ENCODE peak calls at places on chromosomes 1 and 21, in nine cellular contexts. One of them, this sample, is unnamed.
A peak's percentile ranks its signal among the peaks of the same experiment; 100 is the strongest.

GRCh38 chr1:92484472-92485373 is 2.0 kb downstream of the GFI1 start:
- DNase-seq in SK-N-SH: peak; percentile 51
- DNase-seq in K562: no peak
- DNase-seq in suprapubic skin: peak; percentile 79
- DNase-seq in transverse colon: peak; percentile 69
- DNase-seq in sigmoid colon: no peak
- DNase-seq in H1: no peak
- DNase-seq in HepG2: no peak
- DNase-seq in upper lobe of left lung: no peak
- DNase-seq in this sample: peak; percentile 48

GRCh38 chr1:202049129-202049528 is 38.7 kb downstream of the ELF3 start:
- DNase-seq in SK-N-SH: no peak
- DNase-seq in K562: no peak
- DNase-seq in suprapubic skin: no peak
- DNase-seq in transverse colon: peak; percentile 70
- DNase-seq in sigmoid colon: no peak
- DNase-seq in H1: no peak
- DNase-seq in HepG2: no peak
- DNase-seq in upper lobe of left lung: peak; percentile 92
- DNase-seq in this sample: peak; percentile 83

GRCh38 chr1:52603680-52604501 is 1.7 kb downstream of the GPX7 start:
- DNase-seq in SK-N-SH: no peak
- DNase-seq in K562: no peak
- DNase-seq in suprapubic skin: no peak
- DNase-seq in transverse colon: no peak
- DNase-seq in sigmoid colon: no peak
- DNase-seq in H1: no peak
- DNase-seq in HepG2: no peak
- DNase-seq in upper lobe of left lung: no peak
- DNase-seq in this sample: no peak

GRCh38 chr1:100950776-100951175 is 54.9 kb downstream of the SLC30A7 start:
- DNase-seq in SK-N-SH: no peak
- DNase-seq in K562: no peak
- DNase-seq in suprapubic skin: no peak
- DNase-seq in transverse colon: no peak
- DNase-seq in sigmoid colon: no peak
- DNase-seq in H1: no peak
- DNase-seq in HepG2: no peak
- DNase-seq in upper lobe of left lung: no peak
- DNase-seq in this sample: no peak

GRCh38 chr1:4549933-4550332 is 104.5 kb upstream of the AJAP1 start:
- DNase-seq in SK-N-SH: no peak
- DNase-seq in K562: peak; percentile 20
- DNase-seq in suprapubic skin: no peak
- DNase-seq in transverse colon: no peak
- DNase-seq in sigmoid colon: no peak
- DNase-seq in H1: no peak
- DNase-seq in HepG2: no peak
- DNase-seq in upper lobe of left lung: no peak
- DNase-seq in this sample: no peak

GRCh38 chr1:24793762-24794161 is 48.5 kb downstream of the CLIC4 start:
- DNase-seq in SK-N-SH: no peak
- DNase-seq in K562: no peak
- DNase-seq in suprapubic skin: no peak
- DNase-seq in transverse colon: no peak
- DNase-seq in sigmoid colon: no peak
- DNase-seq in H1: no peak
- DNase-seq in HepG2: no peak
- DNase-seq in upper lobe of left lung: no peak
- DNase-seq in this sample: no peak

GRCh38 chr1:43786975-43787374 is 79.6 kb downstream of the ST3GAL3 start:
- DNase-seq in SK-N-SH: peak; percentile 24
- DNase-seq in K562: no peak
- DNase-seq in suprapubic skin: no peak
- DNase-seq in transverse colon: peak; percentile 57
- DNase-seq in sigmoid colon: peak; percentile 84
- DNase-seq in H1: no peak
- DNase-seq in HepG2: peak; percentile 64
- DNase-seq in upper lobe of left lung: no peak
- DNase-seq in this sample: no peak

GRCh38 chr1:21956720-21957552 is 19.8 kb upstream of the HSPG2 start:
- DNase-seq in SK-N-SH: peak; percentile 61
- DNase-seq in K562: peak; percentile 45
- DNase-seq in suprapubic skin: no peak
- DNase-seq in transverse colon: peak; percentile 66
- DNase-seq in sigmoid colon: peak; percentile 81
- DNase-seq in H1: no peak
- DNase-seq in HepG2: no peak
- DNase-seq in upper lobe of left lung: peak; percentile 91
- DNase-seq in this sample: peak; percentile 89

GRCh38 chr1:30888391-30888790 is 20.2 kb downstream of the SDC3 start:
- DNase-seq in SK-N-SH: no peak
- DNase-seq in K562: peak; percentile 58
- DNase-seq in suprapubic skin: no peak
- DNase-seq in transverse colon: peak; percentile 64
- DNase-seq in sigmoid colon: peak; percentile 96
- DNase-seq in H1: no peak
- DNase-seq in HepG2: no peak
- DNase-seq in upper lobe of left lung: no peak
- DNase-seq in this sample: no peak
- H3K4me1 ChIP-seq in SK-N-SH: peaks cover 23% of the 10 kb centered on the region
- H3K4me1 ChIP-seq in K562: peaks cover 41% of the 10 kb centered on the region
- H3K4me1 ChIP-seq in suprapubic skin: peaks cover 14% of the 10 kb centered on the region
- H3K4me1 ChIP-seq in transverse colon: peaks cover 35% of the 10 kb centered on the region
- H3K4me1 ChIP-seq in sigmoid colon: peaks cover 100% of the 10 kb centered on the region
- H3K4me1 ChIP-seq in H1: peaks cover 16% of the 10 kb centered on the region
- H3K4me1 ChIP-seq in HepG2: peaks cover 27% of the 10 kb centered on the region
- H3K4me1 ChIP-seq in upper lobe of left lung: peaks cover 14% of the 10 kb centered on the region
- H3K4me1 ChIP-seq in this sample: peaks cover 31% of the 10 kb centered on the region

DNA sequence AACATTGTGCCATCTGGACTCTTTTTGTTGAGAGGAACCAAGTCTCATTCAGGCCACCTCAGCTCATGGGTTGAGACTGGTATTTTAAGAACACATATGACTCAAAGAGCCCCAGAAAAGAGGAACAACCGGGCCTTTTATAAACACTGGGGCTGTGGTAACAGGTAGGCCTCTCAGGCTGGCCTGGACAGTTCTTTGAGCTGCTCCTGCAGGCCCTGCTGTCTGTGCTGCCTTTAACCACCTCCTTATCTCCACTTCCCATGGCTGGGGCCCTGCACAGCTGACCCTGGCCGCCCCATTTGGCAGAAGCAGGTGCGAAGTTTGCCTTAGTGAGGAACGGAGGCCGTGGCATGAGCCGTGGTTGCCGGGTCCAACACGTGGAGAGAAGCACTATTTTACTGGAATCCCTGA is 163.3 kb downstream of the RHOU start:
- DNase-seq in SK-N-SH: no peak
- DNase-seq in K562: peak; percentile 14
- DNase-seq in suprapubic skin: no peak
- DNase-seq in transverse colon: no peak
- DNase-seq in sigmoid colon: no peak
- DNase-seq in H1: no peak
- DNase-seq in HepG2: no peak
- DNase-seq in upper lobe of left lung: peak; percentile 49
- DNase-seq in this sample: peak; percentile 41
- TF ChIP-seq POLR2AphosphoS5 in SK-N-SH: no peak
- TF ChIP-seq POLR2AphosphoS5 in K562: no peak
- TF ChIP-seq POLR2AphosphoS5 in suprapubic skin: no peak
- TF ChIP-seq POLR2AphosphoS5 in transverse colon: no peak
- TF ChIP-seq POLR2AphosphoS5 in sigmoid colon: no peak
- TF ChIP-seq POLR2AphosphoS5 in H1: no peak
- TF ChIP-seq POLR2AphosphoS5 in HepG2: no peak
- TF ChIP-seq POLR2AphosphoS5 in upper lobe of left lung: no peak
- TF ChIP-seq POLR2AphosphoS5 in this sample: no peak

DNA sequence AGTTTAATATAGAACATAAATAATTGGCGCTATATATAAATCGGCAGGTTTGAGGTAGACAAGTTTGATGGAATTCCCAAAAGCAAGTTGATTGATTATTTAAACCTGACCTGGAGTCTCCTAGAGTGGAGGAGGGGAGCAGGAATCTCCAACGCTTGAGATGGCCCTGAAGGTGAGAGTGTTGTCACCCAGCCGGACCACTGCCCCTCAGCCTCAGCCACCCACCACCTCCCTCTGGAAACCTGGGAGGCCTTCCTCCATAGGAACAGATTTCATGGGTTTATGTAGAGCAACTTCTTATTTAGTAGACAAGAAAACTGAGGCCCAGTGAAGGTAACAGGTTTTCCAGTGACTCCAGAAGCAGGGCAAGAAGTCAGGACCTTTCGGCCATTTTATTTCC is 389.5 kb downstream of the KIF26B start:
- DNase-seq in SK-N-SH: no peak
- DNase-seq in K562: no peak
- DNase-seq in suprapubic skin: no peak
- DNase-seq in transverse colon: no peak
- DNase-seq in sigmoid colon: no peak
- DNase-seq in H1: no peak
- DNase-seq in HepG2: no peak
- DNase-seq in upper lobe of left lung: no peak
- DNase-seq in this sample: no peak
- TF ChIP-seq EP300 in SK-N-SH: no peak
- TF ChIP-seq EP300 in K562: no peak
- TF ChIP-seq EP300 in suprapubic skin: no peak
- TF ChIP-seq EP300 in transverse colon: no peak
- TF ChIP-seq EP300 in sigmoid colon: no peak
- TF ChIP-seq EP300 in H1: no peak
- TF ChIP-seq EP300 in HepG2: no peak
- TF ChIP-seq EP300 in upper lobe of left lung: no peak
- TF ChIP-seq EP300 in this sample: no peak

GRCh38 chr1:178133291-178133989 is 39.5 kb downstream of the RASAL2 start:
- DNase-seq in SK-N-SH: no peak
- DNase-seq in K562: no peak
- DNase-seq in suprapubic skin: no peak
- DNase-seq in transverse colon: no peak
- DNase-seq in sigmoid colon: no peak
- DNase-seq in H1: no peak
- DNase-seq in HepG2: no peak
- DNase-seq in upper lobe of left lung: no peak
- DNase-seq in this sample: no peak
- H3K4me1 ChIP-seq in SK-N-SH: no peaks in the 10 kb centered on the region
- H3K4me1 ChIP-seq in K562: no peaks in the 10 kb centered on the region
- H3K4me1 ChIP-seq in suprapubic skin: peaks cover 11% of the 10 kb centered on the region
- H3K4me1 ChIP-seq in transverse colon: no peaks in the 10 kb centered on the region
- H3K4me1 ChIP-seq in sigmoid colon: peaks cover 16% of the 10 kb centered on the region
- H3K4me1 ChIP-seq in H1: no peaks in the 10 kb centered on the region
- H3K4me1 ChIP-seq in HepG2: no peaks in the 10 kb centered on the region
- H3K4me1 ChIP-seq in upper lobe of left lung: peaks cover 13% of the 10 kb centered on the region
- H3K4me1 ChIP-seq in this sample: peaks cover 5% of the 10 kb centered on the region

GRCh38 chr1:64469977-64470669 is at the start of gene CACHD1:
- DNase-seq in SK-N-SH: peak; percentile 95
- DNase-seq in K562: no peak
- DNase-seq in suprapubic skin: peak; percentile 87
- DNase-seq in transverse colon: peak; percentile 63
- DNase-seq in sigmoid colon: peak; percentile 88
- DNase-seq in H1: no peak
- DNase-seq in HepG2: no peak
- DNase-seq in upper lobe of left lung: peak; percentile 84
- DNase-seq in this sample: peak; percentile 83
- TF ChIP-seq POLR2AphosphoS5 in SK-N-SH: peak; percentile 82
- TF ChIP-seq POLR2AphosphoS5 in K562: no peak
- TF ChIP-seq POLR2AphosphoS5 in suprapubic skin: no peak
- TF ChIP-seq POLR2AphosphoS5 in transverse colon: no peak
- TF ChIP-seq POLR2AphosphoS5 in sigmoid colon: peak; percentile 56
- TF ChIP-seq POLR2AphosphoS5 in H1: peak; percentile 82
- TF ChIP-seq POLR2AphosphoS5 in HepG2: no peak
- TF ChIP-seq POLR2AphosphoS5 in upper lobe of left lung: no peak
- TF ChIP-seq POLR2AphosphoS5 in this sample: peak; percentile 76

GRCh38 chr21:44686000-44686781 is 4.2 kb upstream of the KRTAP12-1 start:
- DNase-seq in SK-N-SH: no peak
- DNase-seq in K562: no peak
- DNase-seq in suprapubic skin: no peak
- DNase-seq in transverse colon: no peak
- DNase-seq in sigmoid colon: no peak
- DNase-seq in H1: no peak
- DNase-seq in HepG2: no peak
- DNase-seq in upper lobe of left lung: no peak
- DNase-seq in this sample: no peak
- TF ChIP-seq EP300 in SK-N-SH: no peak
- TF ChIP-seq EP300 in K562: no peak
- TF ChIP-seq EP300 in suprapubic skin: no peak
- TF ChIP-seq EP300 in transverse colon: no peak
- TF ChIP-seq EP300 in sigmoid colon: no peak
- TF ChIP-seq EP300 in H1: no peak
- TF ChIP-seq EP300 in HepG2: no peak
- TF ChIP-seq EP300 in upper lobe of left lung: no peak
- TF ChIP-seq EP300 in this sample: no peak

DNA sequence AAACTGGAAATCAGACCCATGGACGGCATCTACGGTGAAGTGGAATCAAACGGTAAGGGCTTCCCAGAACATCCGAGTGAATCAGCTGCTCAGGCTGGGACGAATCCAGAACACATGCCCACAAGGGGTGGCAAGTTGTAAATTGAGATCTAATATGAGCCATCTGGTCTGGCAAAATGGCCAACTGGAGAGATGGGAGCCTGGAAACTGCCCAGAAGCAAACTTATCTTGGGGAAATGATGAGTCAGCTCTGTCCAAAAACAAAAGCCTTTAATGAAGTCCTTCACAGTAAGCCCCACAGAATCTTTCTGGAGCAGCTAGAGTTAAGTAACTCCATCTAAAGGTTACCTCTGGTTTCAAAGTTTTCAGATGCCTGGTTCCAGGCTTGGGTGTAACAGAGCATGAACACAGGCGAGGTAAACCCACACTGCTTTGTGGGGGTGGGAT is 10.6 kb upstream of the SRP9 start:
- DNase-seq in SK-N-SH: peak; percentile 72
- DNase-seq in K562: peak; percentile 68
- DNase-seq in suprapubic skin: no peak
- DNase-seq in transverse colon: peak; percentile 33
- DNase-seq in sigmoid colon: peak; percentile 89
- DNase-seq in H1: no peak
- DNase-seq in HepG2: peak; percentile 56
- DNase-seq in upper lobe of left lung: peak; percentile 12
- DNase-seq in this sample: peak; percentile 23
- H3K4me1 ChIP-seq in SK-N-SH: peaks cover 43% of the 10 kb centered on the region
- H3K4me1 ChIP-seq in K562: peaks cover 27% of the 10 kb centered on the region
- H3K4me1 ChIP-seq in suprapubic skin: peaks cover 72% of the 10 kb centered on the region
- H3K4me1 ChIP-seq in transverse colon: peaks cover 18% of the 10 kb centered on the region
- H3K4me1 ChIP-seq in sigmoid colon: peaks cover 74% of the 10 kb centered on the region
- H3K4me1 ChIP-seq in H1: no peaks in the 10 kb centered on the region
- H3K4me1 ChIP-seq in HepG2: peaks cover 90% of the 10 kb centered on the region
- H3K4me1 ChIP-seq in upper lobe of left lung: peaks cover 21% of the 10 kb centered on the region
- H3K4me1 ChIP-seq in this sample: peaks cover 36% of the 10 kb centered on the region